ENCODE peak calls at places on chromosome 6, in eight cellular contexts. One of them, this sample, is unnamed.
A peak's percentile ranks its signal among the peaks of the same experiment; 100 is the strongest.

GRCh38 chr6:51554029-51554428 is 533.4 kb downstream of the PKHD1 start:
- DNase-seq in OCI-LY7: no peak
- DNase-seq in HCT116: no peak
- DNase-seq in SK-N-SH: peak; percentile 17
- DNase-seq in GM23338: no peak
- DNase-seq in PC-3: no peak
- DNase-seq in hepatocyte: no peak
- DNase-seq in MM.1S: no peak
- DNase-seq in this sample: no peak

GRCh38 chr6:162090734-162091133 is 636.8 kb downstream of the PRKN start:
- DNase-seq in OCI-LY7: no peak
- DNase-seq in HCT116: no peak
- DNase-seq in SK-N-SH: no peak
- DNase-seq in GM23338: no peak
- DNase-seq in PC-3: no peak
- DNase-seq in hepatocyte: no peak
- DNase-seq in MM.1S: no peak
- DNase-seq in this sample: no peak

GRCh38 chr6:4028051-4028450 is 50.9 kb downstream of the FAM217A start:
- DNase-seq in OCI-LY7: no peak
- DNase-seq in HCT116: no peak
- DNase-seq in SK-N-SH: no peak
- DNase-seq in GM23338: no peak
- DNase-seq in PC-3: no peak
- DNase-seq in hepatocyte: no peak
- DNase-seq in MM.1S: no peak
- DNase-seq in this sample: no peak

GRCh38 chr6:133764813-133765208 is 124.1 kb upstream of the TCF21 start:
- DNase-seq in OCI-LY7: no peak
- DNase-seq in HCT116: no peak
- DNase-seq in SK-N-SH: no peak
- DNase-seq in GM23338: no peak
- DNase-seq in PC-3: no peak
- DNase-seq in hepatocyte: no peak
- DNase-seq in MM.1S: no peak
- DNase-seq in this sample: no peak

GRCh38 chr6:150499882-150500312 is 99.8 kb upstream of the PLEKHG1 start:
- DNase-seq in OCI-LY7: no peak
- DNase-seq in HCT116: no peak
- DNase-seq in SK-N-SH: no peak
- DNase-seq in GM23338: no peak
- DNase-seq in PC-3: no peak
- DNase-seq in hepatocyte: no peak
- DNase-seq in MM.1S: no peak
- DNase-seq in this sample: no peak

GRCh38 chr6:125794342-125795137 is 3.8 kb downstream of the NCOA7 start:
- DNase-seq in OCI-LY7: no peak
- DNase-seq in HCT116: no peak
- DNase-seq in SK-N-SH: no peak
- DNase-seq in GM23338: no peak
- DNase-seq in PC-3: peak; percentile 54
- DNase-seq in hepatocyte: no peak
- DNase-seq in MM.1S: no peak
- DNase-seq in this sample: no peak

GRCh38 chr6:46734867-46735719 is at the start of gene PLA2G7:
- DNase-seq in OCI-LY7: no peak
- DNase-seq in HCT116: no peak
- DNase-seq in SK-N-SH: peak; percentile 35
- DNase-seq in GM23338: peak; percentile 78
- DNase-seq in PC-3: peak; percentile 69
- DNase-seq in hepatocyte: peak; percentile 32
- DNase-seq in MM.1S: no peak
- DNase-seq in this sample: peak; percentile 74

GRCh38 chr6:45494734-45495133 is 117.0 kb upstream of the SUPT3H start:
- DNase-seq in OCI-LY7: no peak
- DNase-seq in HCT116: no peak
- DNase-seq in SK-N-SH: no peak
- DNase-seq in GM23338: no peak
- DNase-seq in PC-3: no peak
- DNase-seq in hepatocyte: no peak
- DNase-seq in MM.1S: no peak
- DNase-seq in this sample: no peak

GRCh38 chr6:154223296-154223695 is 133.3 kb downstream of the IPCEF1 start:
- DNase-seq in OCI-LY7: no peak
- DNase-seq in HCT116: no peak
- DNase-seq in SK-N-SH: no peak
- DNase-seq in GM23338: no peak
- DNase-seq in PC-3: no peak
- DNase-seq in hepatocyte: no peak
- DNase-seq in MM.1S: no peak
- DNase-seq in this sample: no peak

GRCh38 chr6:14964486-14964885 is 281.4 kb upstream of the JARID2 start:
- DNase-seq in OCI-LY7: no peak
- DNase-seq in HCT116: no peak
- DNase-seq in SK-N-SH: no peak
- DNase-seq in GM23338: peak; percentile 55
- DNase-seq in PC-3: no peak
- DNase-seq in hepatocyte: no peak
- DNase-seq in MM.1S: no peak
- DNase-seq in this sample: no peak

GRCh38 chr6:82270791-82271392 is 23.3 kb upstream of the IBTK start:
- DNase-seq in OCI-LY7: peak; percentile 52
- DNase-seq in HCT116: peak; percentile 24
- DNase-seq in SK-N-SH: peak; percentile 39
- DNase-seq in GM23338: peak; percentile 74
- DNase-seq in PC-3: peak; percentile 57
- DNase-seq in hepatocyte: peak; percentile 32
- DNase-seq in MM.1S: peak; percentile 53
- DNase-seq in this sample: peak; percentile 52

GRCh38 chr6:42339991-42340401 is 111.7 kb downstream of the TRERF1 start:
- DNase-seq in OCI-LY7: no peak
- DNase-seq in HCT116: no peak
- DNase-seq in SK-N-SH: no peak
- DNase-seq in GM23338: no peak
- DNase-seq in PC-3: peak; percentile 64
- DNase-seq in hepatocyte: no peak
- DNase-seq in MM.1S: no peak
- DNase-seq in this sample: no peak

GRCh38 chr6:41023114-41023513 is 15.9 kb downstream of the UNC5CL start:
- DNase-seq in OCI-LY7: no peak
- DNase-seq in HCT116: no peak
- DNase-seq in SK-N-SH: peak; percentile 48
- DNase-seq in GM23338: no peak
- DNase-seq in PC-3: no peak
- DNase-seq in hepatocyte: no peak
- DNase-seq in MM.1S: no peak
- DNase-seq in this sample: no peak

GRCh38 chr6:96499781-96500180 is 21.8 kb upstream of the UFL1 start:
- DNase-seq in OCI-LY7: peak; percentile 64
- DNase-seq in HCT116: no peak
- DNase-seq in SK-N-SH: no peak
- DNase-seq in GM23338: peak; percentile 2
- DNase-seq in PC-3: no peak
- DNase-seq in hepatocyte: no peak
- DNase-seq in MM.1S: peak; percentile 9
- DNase-seq in this sample: no peak

GRCh38 chr6:88952065-88952704 is 11.2 kb downstream of the RNGTT start:
- DNase-seq in OCI-LY7: no peak
- DNase-seq in HCT116: no peak
- DNase-seq in SK-N-SH: no peak
- DNase-seq in GM23338: no peak
- DNase-seq in PC-3: no peak
- DNase-seq in hepatocyte: no peak
- DNase-seq in MM.1S: no peak
- DNase-seq in this sample: no peak

GRCh38 chr6:95230071-95230740 is 347.1 kb upstream of the MANEA start:
- DNase-seq in OCI-LY7: no peak
- DNase-seq in HCT116: no peak
- DNase-seq in SK-N-SH: no peak
- DNase-seq in GM23338: no peak
- DNase-seq in PC-3: peak; percentile 2
- DNase-seq in hepatocyte: no peak
- DNase-seq in MM.1S: no peak
- DNase-seq in this sample: no peak

GRCh38 chr6:126117251-126117650 is 130.9 kb downstream of the TRMT11 start:
- DNase-seq in OCI-LY7: no peak
- DNase-seq in HCT116: no peak
- DNase-seq in SK-N-SH: no peak
- DNase-seq in GM23338: no peak
- DNase-seq in PC-3: no peak
- DNase-seq in hepatocyte: no peak
- DNase-seq in MM.1S: no peak
- DNase-seq in this sample: no peak

GRCh38 chr6:149845549-149845948 is 18.6 kb downstream of the LRP11 start:
- DNase-seq in OCI-LY7: no peak
- DNase-seq in HCT116: no peak
- DNase-seq in SK-N-SH: no peak
- DNase-seq in GM23338: no peak
- DNase-seq in PC-3: no peak
- DNase-seq in hepatocyte: no peak
- DNase-seq in MM.1S: no peak
- DNase-seq in this sample: no peak

GRCh38 chr6:151772436-151772835 is 35.0 kb upstream of the ESR1 start:
- DNase-seq in OCI-LY7: no peak
- DNase-seq in HCT116: no peak
- DNase-seq in SK-N-SH: no peak
- DNase-seq in GM23338: no peak
- DNase-seq in PC-3: no peak
- DNase-seq in hepatocyte: no peak
- DNase-seq in MM.1S: no peak
- DNase-seq in this sample: no peak

GRCh38 chr6:39339557-39340555 is 17.4 kb upstream of the KCNK16 start:
- DNase-seq in OCI-LY7: no peak
- DNase-seq in HCT116: no peak
- DNase-seq in SK-N-SH: no peak
- DNase-seq in GM23338: no peak
- DNase-seq in PC-3: no peak
- DNase-seq in hepatocyte: no peak
- DNase-seq in MM.1S: no peak
- DNase-seq in this sample: peak; percentile 37

GRCh38 chr6:154461348-154461747 is 49.1 kb downstream of the CNKSR3 start:
- DNase-seq in OCI-LY7: no peak
- DNase-seq in HCT116: no peak
- DNase-seq in SK-N-SH: no peak
- DNase-seq in GM23338: no peak
- DNase-seq in PC-3: no peak
- DNase-seq in hepatocyte: no peak
- DNase-seq in MM.1S: no peak
- DNase-seq in this sample: no peak

GRCh38 chr6:29737707-29738630 is 14.7 kb downstream of the HLA-F start:
- DNase-seq in OCI-LY7: peak; percentile 72
- DNase-seq in HCT116: peak; percentile 59
- DNase-seq in SK-N-SH: peak; percentile 64
- DNase-seq in GM23338: peak; percentile 94
- DNase-seq in PC-3: peak; percentile 82
- DNase-seq in hepatocyte: peak; percentile 83
- DNase-seq in MM.1S: peak; percentile 63
- DNase-seq in this sample: peak; percentile 82
- TF ChIP-seq CTCF in OCI-LY7: peak; percentile 89
- TF ChIP-seq CTCF in HCT116: peak; percentile 80
- TF ChIP-seq CTCF in SK-N-SH: peak; percentile 74
- TF ChIP-seq CTCF in GM23338: peak; percentile 81
- TF ChIP-seq CTCF in PC-3: peak; percentile 90
- TF ChIP-seq CTCF in hepatocyte: peak; percentile 64
- TF ChIP-seq CTCF in MM.1S: peak; percentile 78
- TF ChIP-seq CTCF in this sample: peak; percentile 81

DNA sequence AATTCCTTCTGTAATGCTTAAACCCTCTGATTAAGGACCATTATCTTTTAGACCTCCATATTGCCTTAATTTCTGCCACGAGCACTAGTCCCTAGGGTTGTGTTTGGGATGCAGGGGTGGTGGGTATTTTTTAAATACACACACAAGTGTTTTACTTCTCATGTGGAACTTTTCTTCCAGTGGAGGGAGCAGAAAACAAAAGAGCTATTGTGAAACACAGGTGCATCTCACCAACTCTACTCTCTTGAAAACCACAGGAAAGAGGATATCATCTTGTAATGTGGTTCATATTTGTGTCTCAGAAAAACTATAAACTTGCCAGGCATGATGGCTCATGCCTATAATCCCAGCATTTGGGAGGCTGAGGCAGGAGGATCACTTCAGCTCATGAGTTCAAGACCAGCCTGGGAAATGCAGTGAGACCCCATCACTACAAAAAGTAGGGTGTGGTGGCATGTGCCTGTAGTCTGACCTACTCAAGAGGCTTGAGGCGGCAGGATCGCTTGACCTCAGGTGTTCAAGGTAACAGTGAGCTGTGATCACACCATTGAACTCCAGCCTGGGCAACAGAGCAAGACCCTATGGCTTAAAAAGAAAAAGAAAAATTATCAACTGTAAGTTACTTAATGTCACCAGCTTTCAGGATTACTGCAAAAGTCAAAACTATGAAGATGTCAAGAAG is 37.3 kb downstream of the MRS2 start:
- DNase-seq in OCI-LY7: peak; percentile 51
- DNase-seq in HCT116: no peak
- DNase-seq in SK-N-SH: no peak
- DNase-seq in GM23338: no peak
- DNase-seq in PC-3: no peak
- DNase-seq in hepatocyte: no peak
- DNase-seq in MM.1S: peak; percentile 74
- DNase-seq in this sample: no peak
- TF ChIP-seq EZH2phosphoT487 in OCI-LY7: no peak
- TF ChIP-seq EZH2phosphoT487 in HCT116: no peak
- TF ChIP-seq EZH2phosphoT487 in SK-N-SH: no peak
- TF ChIP-seq EZH2phosphoT487 in GM23338: no peak
- TF ChIP-seq EZH2phosphoT487 in PC-3: no peak
- TF ChIP-seq EZH2phosphoT487 in hepatocyte: no peak
- TF ChIP-seq EZH2phosphoT487 in MM.1S: no peak
- TF ChIP-seq EZH2phosphoT487 in this sample: no peak

GRCh38 chr6:10759884-10760329 is 12.3 kb downstream of the TMEM14B start:
- DNase-seq in OCI-LY7: no peak
- DNase-seq in HCT116: peak; percentile 78
- DNase-seq in SK-N-SH: no peak
- DNase-seq in GM23338: no peak
- DNase-seq in PC-3: peak; percentile 95
- DNase-seq in hepatocyte: peak; percentile 13
- DNase-seq in MM.1S: no peak
- DNase-seq in this sample: no peak

GRCh38 chr6:10756085-10756484 is 8.5 kb downstream of the TMEM14B start:
- DNase-seq in OCI-LY7: no peak
- DNase-seq in HCT116: no peak
- DNase-seq in SK-N-SH: no peak
- DNase-seq in GM23338: no peak
- DNase-seq in PC-3: no peak
- DNase-seq in hepatocyte: no peak
- DNase-seq in MM.1S: no peak
- DNase-seq in this sample: no peak

GRCh38 chr6:10763006-10763405 is 15.4 kb downstream of the TMEM14B start:
- DNase-seq in OCI-LY7: no peak
- DNase-seq in HCT116: no peak
- DNase-seq in SK-N-SH: no peak
- DNase-seq in GM23338: no peak
- DNase-seq in PC-3: no peak
- DNase-seq in hepatocyte: no peak
- DNase-seq in MM.1S: no peak
- DNase-seq in this sample: no peak

GRCh38 chr6:10759312-10759839 is 11.8 kb downstream of the TMEM14B start:
- DNase-seq in OCI-LY7: peak; percentile 64
- DNase-seq in HCT116: peak; percentile 89
- DNase-seq in SK-N-SH: peak; percentile 30
- DNase-seq in GM23338: peak; percentile 84
- DNase-seq in PC-3: peak; percentile 99
- DNase-seq in hepatocyte: peak; percentile 78
- DNase-seq in MM.1S: peak; percentile 36
- DNase-seq in this sample: peak; percentile 34
- TF ChIP-seq CTCF in OCI-LY7: peak; percentile 81
- TF ChIP-seq CTCF in HCT116: peak; percentile 14
- TF ChIP-seq CTCF in SK-N-SH: peak; percentile 61
- TF ChIP-seq CTCF in GM23338: peak; percentile 65
- TF ChIP-seq CTCF in PC-3: peak; percentile 73
- TF ChIP-seq CTCF in hepatocyte: peak; percentile 43
- TF ChIP-seq CTCF in MM.1S: peak; percentile 54
- TF ChIP-seq CTCF in this sample: peak; percentile 57

GRCh38 chr6:36364669-36365479 is 22.6 kb downstream of the ETV7 start:
- DNase-seq in OCI-LY7: peak; percentile 22
- DNase-seq in HCT116: no peak
- DNase-seq in SK-N-SH: no peak
- DNase-seq in GM23338: no peak
- DNase-seq in PC-3: no peak
- DNase-seq in hepatocyte: peak; percentile 73
- DNase-seq in MM.1S: peak; percentile 72
- DNase-seq in this sample: no peak
- TF ChIP-seq EZH2phosphoT487 in OCI-LY7: no peak
- TF ChIP-seq EZH2phosphoT487 in HCT116: no peak
- TF ChIP-seq EZH2phosphoT487 in SK-N-SH: no peak
- TF ChIP-seq EZH2phosphoT487 in GM23338: no peak
- TF ChIP-seq EZH2phosphoT487 in PC-3: no peak
- TF ChIP-seq EZH2phosphoT487 in hepatocyte: no peak
- TF ChIP-seq EZH2phosphoT487 in MM.1S: no peak
- TF ChIP-seq EZH2phosphoT487 in this sample: no peak